ENCODE peak calls at places on chromosomes 12 and 14, in five cellular contexts. Z is BE2C, H is suprapubic skin, C is AG04450, R is hepatocyte. L is an unnamed sample.

GRCh38 chr14:96876747-96877146 is 79.6 kb downstream of the VRK1 start:
- DNase-seq in Z (no peak), H (no peak), C (no peak), R (no peak), L (no peak)

GRCh38 chr12:14950421-14950820 is 11.0 kb downstream of the ARHGDIB start:
- DNase-seq in Z (no peak), H (no peak), C (no peak), R (no peak), L (no peak)

GRCh38 chr12:127516467-127516866 is 750.5 kb upstream of the TMEM132C start:
- DNase-seq in Z (no peak), H (no peak), C (no peak), R (no peak), L (no peak)

GRCh38 chr14:96217381-96217913 is 12.8 kb downstream of the BDKRB2 start:
- DNase-seq in Z (peak), H (no peak), C (no peak), R (no peak), L (no peak)

GRCh38 chr14:61476737-61477410 is 155.5 kb downstream of the PRKCH start:
- DNase-seq in Z (peak), H (no peak), C (peak), R (peak), L (peak)

GRCh38 chr14:59013672-59014298 is 174.7 kb upstream of the DAAM1 start:
- DNase-seq in Z (no peak), H (no peak), C (no peak), R (no peak), L (no peak)

GRCh38 chr12:32198555-32198954 is 91.9 kb downstream of the BICD1 start:
- DNase-seq in Z (no peak), H (no peak), C (no peak), R (no peak), L (no peak)

GRCh38 chr14:99683619-99684355 is at the start of gene CYP46A1:
- DNase-seq in Z (peak), H (peak), C (peak), R (peak), L (peak)

GRCh38 chr12:14776236-14776959 is 26.9 kb downstream of the WBP11 start:
- DNase-seq in Z (no peak), H (no peak), C (no peak), R (no peak), L (no peak)

GRCh38 chr12:22415342-22416309 is 81.1 kb upstream of the ST8SIA1 start:
- DNase-seq in Z (no peak), H (no peak), C (no peak), R (no peak), L (no peak)

GRCh38 chr14:56461876-56462275 is 117.7 kb upstream of the TMEM260 start:
- DNase-seq in Z (no peak), H (no peak), C (no peak), R (no peak), L (no peak)

DNA sequence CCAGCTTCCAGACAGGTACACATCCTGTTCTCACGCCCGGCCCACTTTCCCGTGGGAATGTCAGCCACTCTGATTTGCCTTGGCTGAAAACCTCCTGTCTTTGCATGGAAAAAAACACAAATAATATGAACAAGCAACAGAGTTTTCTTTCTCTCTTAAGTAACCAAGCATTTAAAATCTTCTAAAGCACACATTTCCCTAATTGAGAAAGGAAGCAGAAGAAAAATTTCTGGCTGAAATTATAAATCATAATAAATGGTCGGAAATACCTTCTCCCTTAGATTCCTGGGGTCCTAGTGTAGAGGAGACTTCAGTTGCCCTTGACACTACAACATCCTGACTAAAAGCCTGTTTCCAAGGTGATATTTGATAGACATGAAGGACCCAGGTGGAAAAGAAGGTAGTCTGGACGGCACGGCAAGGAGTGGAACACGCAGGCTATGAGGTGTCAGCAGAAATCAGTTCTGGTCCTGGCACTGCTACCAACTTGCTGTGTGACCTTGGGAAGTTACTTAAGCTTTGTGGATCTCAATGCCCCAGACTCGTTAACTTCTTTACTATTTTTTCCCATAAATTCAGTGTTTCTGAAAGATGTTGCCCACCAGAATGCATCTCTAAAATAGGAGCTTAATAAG is 37.0 kb upstream of the BCL2L14 start:
- DNase-seq in Z (no peak), H (no peak), C (no peak), R (no peak), L (no peak)
- TF ChIP-seq CTCF in Z (no peak), H (no peak), C (no peak), R (no peak), L (no peak)

DNA sequence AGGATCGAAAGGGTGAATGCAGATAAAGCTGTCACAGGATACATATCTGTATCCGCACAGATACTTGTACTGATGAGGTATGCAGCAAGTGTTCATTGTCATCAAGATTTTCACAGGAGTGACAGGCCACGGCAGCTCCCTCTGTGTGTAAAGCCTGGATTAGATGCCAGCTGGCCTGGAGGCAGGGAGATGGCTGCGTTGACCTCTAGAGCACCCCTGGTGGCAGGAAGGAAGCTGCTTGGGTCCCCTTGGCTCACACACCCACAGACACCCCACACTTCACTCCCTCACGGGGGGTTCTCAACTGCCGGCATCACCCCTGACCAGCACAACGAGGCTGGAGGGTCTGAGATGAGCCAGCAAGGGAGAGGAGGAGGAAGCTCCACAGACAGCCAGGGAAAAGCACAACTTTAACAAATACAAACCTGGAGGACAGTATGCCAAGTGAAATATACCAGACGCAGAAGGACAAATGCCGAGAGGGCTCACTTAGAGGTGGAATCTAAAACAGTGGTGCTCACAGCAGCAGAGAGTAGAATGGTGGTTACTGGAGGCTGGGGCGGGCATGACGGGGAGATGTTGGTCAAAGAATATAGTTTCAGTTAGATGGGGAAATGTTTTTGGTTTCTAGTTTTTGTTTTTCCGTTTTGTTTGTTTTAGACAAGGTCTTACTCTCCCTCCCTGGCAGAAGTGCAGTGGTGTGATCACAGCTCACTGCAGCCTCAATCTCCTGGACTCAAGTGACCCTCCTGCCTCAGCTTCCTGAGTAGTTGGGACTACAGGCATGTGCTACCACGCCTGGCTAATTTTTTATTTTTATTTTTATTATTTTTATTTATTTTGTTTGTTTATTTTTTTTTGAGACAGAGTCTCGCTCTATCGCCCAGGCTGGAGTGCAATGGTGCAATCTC is 45.7 kb downstream of the TEAD4 start:
- DNase-seq in Z (peak), H (no peak), C (no peak), R (no peak), L (no peak)
- TF ChIP-seq CTCF in Z (peak), H (no peak), C (peak), R (no peak), L (no peak)

DNA sequence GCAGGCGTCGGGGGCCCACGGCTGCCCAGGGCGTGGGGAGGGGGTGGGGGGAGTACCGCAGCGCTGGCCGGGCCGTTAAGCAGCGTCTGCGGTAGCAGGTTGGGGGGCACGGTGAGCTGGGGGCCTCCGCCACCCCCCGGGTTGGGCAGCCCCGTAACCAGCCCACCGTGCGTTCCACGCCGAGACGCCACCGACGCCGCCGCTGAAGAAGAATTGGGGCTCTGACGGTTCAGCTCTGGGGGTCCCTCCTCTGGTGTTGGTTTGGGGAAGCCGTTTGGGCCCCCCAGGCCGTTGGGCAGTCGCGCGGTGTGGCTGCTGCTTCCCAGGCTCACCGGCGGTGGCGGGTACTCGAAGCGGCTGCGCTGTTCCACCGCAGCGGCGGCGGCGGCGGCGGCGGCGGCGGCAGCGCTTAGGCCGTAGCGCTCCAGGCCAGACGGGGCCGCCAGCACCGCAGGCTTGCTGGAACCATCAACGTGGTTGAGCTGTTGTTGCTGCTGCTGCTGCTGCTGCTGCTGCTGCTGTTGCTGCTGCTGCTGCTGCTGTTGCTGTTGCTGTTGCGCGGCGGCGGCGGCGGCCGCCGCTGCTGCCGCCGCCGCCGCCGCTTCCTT is 1.5 kb downstream of the IRF2BPL start:
- DNase-seq in Z (peak), H (peak), C (no peak), R (peak), L (peak)
- TF ChIP-seq CTCF in Z (no peak), H (peak), C (no peak), R (no peak), L (peak)

DNA sequence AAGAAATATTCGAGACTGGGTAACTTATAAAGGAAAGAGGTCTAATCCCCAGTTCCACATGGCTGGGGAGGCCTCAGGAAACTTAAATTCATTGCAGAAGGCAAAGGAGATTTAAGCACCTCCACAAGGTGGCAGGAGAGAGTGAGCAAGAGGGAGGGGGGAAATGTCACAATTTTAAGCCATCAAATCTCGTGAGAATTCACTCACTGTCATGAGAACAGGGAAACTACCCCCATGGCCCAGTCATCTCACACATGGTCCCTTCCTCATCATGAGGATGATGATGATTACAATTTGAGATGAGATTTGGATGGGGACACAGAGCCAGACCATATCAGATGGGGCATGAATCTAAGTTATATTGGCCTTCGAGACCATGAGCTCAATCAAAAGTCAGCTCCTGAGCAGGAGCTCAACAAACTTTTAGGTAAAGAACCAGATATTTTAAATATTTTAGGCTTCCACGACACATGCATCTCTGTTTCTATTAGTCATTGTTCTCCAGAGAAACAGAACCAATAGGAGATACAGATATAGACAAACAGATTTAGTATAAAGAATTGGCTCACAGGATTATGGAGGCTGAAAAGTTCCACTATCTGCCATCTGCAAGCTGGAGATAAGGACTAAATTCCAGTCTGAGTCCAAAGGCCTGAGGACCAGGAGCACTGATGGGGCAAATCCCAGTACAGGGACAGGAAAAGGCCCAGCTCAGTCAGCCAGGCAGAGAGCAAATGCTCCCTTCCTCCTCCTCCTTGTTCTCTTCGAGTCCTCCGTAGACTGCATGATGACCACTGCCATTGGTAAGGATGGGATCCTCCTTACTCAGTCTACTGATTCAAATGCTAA is 24.9 kb downstream of the DGLUCY start:
- DNase-seq in Z (peak), H (no peak), C (no peak), R (no peak), L (peak)
- TF ChIP-seq CTCF in Z (peak), H (no peak), C (peak), R (peak), L (peak)